ENCODE peak calls at places on chromosomes 1 and 21, in seven cellular contexts. One of them, this sample, is unnamed.
A peak's percentile ranks its signal among the peaks of the same experiment; 100 is the strongest.

GRCh38 chr1:147824776-147825175 is 64.4 kb upstream of the GJA5 start:
- DNase-seq in uterus: no peak
- DNase-seq in fibroblast of mammary gland: no peak
- DNase-seq in tibial artery: no peak
- DNase-seq in heart left ventricle: no peak
- DNase-seq in heart right ventricle: no peak
- DNase-seq in brain microvascular endothelial cell: no peak
- DNase-seq in this sample: no peak

GRCh38 chr1:226223786-226224244 is 351 bp downstream of the MIXL1 start:
- DNase-seq in uterus: no peak
- DNase-seq in fibroblast of mammary gland: no peak
- DNase-seq in tibial artery: no peak
- DNase-seq in heart left ventricle: no peak
- DNase-seq in heart right ventricle: no peak
- DNase-seq in brain microvascular endothelial cell: no peak
- DNase-seq in this sample: no peak

GRCh38 chr1:43373034-43373940 is 5.5 kb upstream of the ELOVL1 start:
- DNase-seq in uterus: no peak
- DNase-seq in fibroblast of mammary gland: peak; percentile 90
- DNase-seq in tibial artery: no peak
- DNase-seq in heart left ventricle: no peak
- DNase-seq in heart right ventricle: no peak
- DNase-seq in brain microvascular endothelial cell: peak; percentile 63
- DNase-seq in this sample: no peak

GRCh38 chr1:154730251-154730650 is 122.3 kb upstream of the ADAR start:
- DNase-seq in uterus: no peak
- DNase-seq in fibroblast of mammary gland: peak; percentile 21
- DNase-seq in tibial artery: no peak
- DNase-seq in heart left ventricle: no peak
- DNase-seq in heart right ventricle: peak; percentile 70
- DNase-seq in brain microvascular endothelial cell: peak; percentile 72
- DNase-seq in this sample: peak; percentile 87

GRCh38 chr1:224495861-224496260 is 61.3 kb upstream of the WDR26 start:
- DNase-seq in uterus: no peak
- DNase-seq in fibroblast of mammary gland: no peak
- DNase-seq in tibial artery: no peak
- DNase-seq in heart left ventricle: no peak
- DNase-seq in heart right ventricle: no peak
- DNase-seq in brain microvascular endothelial cell: no peak
- DNase-seq in this sample: no peak

GRCh38 chr1:41726899-41727748 is 191.6 kb downstream of the HIVEP3 start:
- DNase-seq in uterus: no peak
- DNase-seq in fibroblast of mammary gland: no peak
- DNase-seq in tibial artery: peak; percentile 81
- DNase-seq in heart left ventricle: peak; percentile 76
- DNase-seq in heart right ventricle: peak; percentile 71
- DNase-seq in brain microvascular endothelial cell: no peak
- DNase-seq in this sample: no peak

GRCh38 chr1:201223852-201224670 is 33.4 kb downstream of the IGFN1 start:
- DNase-seq in uterus: no peak
- DNase-seq in fibroblast of mammary gland: no peak
- DNase-seq in tibial artery: no peak
- DNase-seq in heart left ventricle: no peak
- DNase-seq in heart right ventricle: no peak
- DNase-seq in brain microvascular endothelial cell: no peak
- DNase-seq in this sample: no peak

GRCh38 chr1:216778763-216779162 is 55.5 kb upstream of the ESRRG start:
- DNase-seq in uterus: no peak
- DNase-seq in fibroblast of mammary gland: no peak
- DNase-seq in tibial artery: no peak
- DNase-seq in heart left ventricle: no peak
- DNase-seq in heart right ventricle: no peak
- DNase-seq in brain microvascular endothelial cell: no peak
- DNase-seq in this sample: no peak

GRCh38 chr1:7587726-7588456 is 183.2 kb upstream of the VAMP3 start:
- DNase-seq in uterus: no peak
- DNase-seq in fibroblast of mammary gland: no peak
- DNase-seq in tibial artery: peak; percentile 41
- DNase-seq in heart left ventricle: no peak
- DNase-seq in heart right ventricle: no peak
- DNase-seq in brain microvascular endothelial cell: no peak
- DNase-seq in this sample: no peak

GRCh38 chr1:3869751-3870301 is 12.6 kb downstream of the DFFB start:
- DNase-seq in uterus: no peak
- DNase-seq in fibroblast of mammary gland: no peak
- DNase-seq in tibial artery: no peak
- DNase-seq in heart left ventricle: no peak
- DNase-seq in heart right ventricle: no peak
- DNase-seq in brain microvascular endothelial cell: peak; percentile 70
- DNase-seq in this sample: no peak

GRCh38 chr1:35725591-35725990 is 6.9 kb upstream of the C1orf216 start:
- DNase-seq in uterus: no peak
- DNase-seq in fibroblast of mammary gland: peak; percentile 32
- DNase-seq in tibial artery: no peak
- DNase-seq in heart left ventricle: no peak
- DNase-seq in heart right ventricle: no peak
- DNase-seq in brain microvascular endothelial cell: no peak
- DNase-seq in this sample: no peak

GRCh38 chr1:219176168-219176567 is 2.5 kb downstream of the LYPLAL1 start:
- DNase-seq in uterus: no peak
- DNase-seq in fibroblast of mammary gland: no peak
- DNase-seq in tibial artery: no peak
- DNase-seq in heart left ventricle: no peak
- DNase-seq in heart right ventricle: no peak
- DNase-seq in brain microvascular endothelial cell: no peak
- DNase-seq in this sample: no peak

GRCh38 chr1:46187106-46187869 is 10.9 kb downstream of the POMGNT1 start:
- DNase-seq in uterus: no peak
- DNase-seq in fibroblast of mammary gland: no peak
- DNase-seq in tibial artery: no peak
- DNase-seq in heart left ventricle: no peak
- DNase-seq in heart right ventricle: no peak
- DNase-seq in brain microvascular endothelial cell: no peak
- DNase-seq in this sample: no peak

GRCh38 chr1:110648405-110648804 is 26.3 kb downstream of the KCNA3 start:
- DNase-seq in uterus: no peak
- DNase-seq in fibroblast of mammary gland: no peak
- DNase-seq in tibial artery: no peak
- DNase-seq in heart left ventricle: no peak
- DNase-seq in heart right ventricle: no peak
- DNase-seq in brain microvascular endothelial cell: no peak
- DNase-seq in this sample: no peak

GRCh38 chr1:246221390-246222240 is 285.5 kb downstream of the SMYD3 start:
- DNase-seq in uterus: no peak
- DNase-seq in fibroblast of mammary gland: no peak
- DNase-seq in tibial artery: no peak
- DNase-seq in heart left ventricle: no peak
- DNase-seq in heart right ventricle: no peak
- DNase-seq in brain microvascular endothelial cell: no peak
- DNase-seq in this sample: no peak

GRCh38 chr1:7470904-7471638 is 300.0 kb upstream of the VAMP3 start:
- DNase-seq in uterus: peak; percentile 66
- DNase-seq in fibroblast of mammary gland: peak; percentile 99
- DNase-seq in tibial artery: peak; percentile 96
- DNase-seq in heart left ventricle: peak; percentile 53
- DNase-seq in heart right ventricle: peak; percentile 46
- DNase-seq in brain microvascular endothelial cell: peak; percentile 98
- DNase-seq in this sample: peak; percentile 97

GRCh38 chr1:182388392-182389134 is 3.0 kb downstream of the GLUL start:
- DNase-seq in uterus: no peak
- DNase-seq in fibroblast of mammary gland: no peak
- DNase-seq in tibial artery: no peak
- DNase-seq in heart left ventricle: no peak
- DNase-seq in heart right ventricle: no peak
- DNase-seq in brain microvascular endothelial cell: no peak
- DNase-seq in this sample: no peak

GRCh38 chr1:182385885-182386853 is 5.4 kb downstream of the GLUL start:
- DNase-seq in uterus: no peak
- DNase-seq in fibroblast of mammary gland: no peak
- DNase-seq in tibial artery: no peak
- DNase-seq in heart left ventricle: no peak
- DNase-seq in heart right ventricle: peak; percentile 21
- DNase-seq in brain microvascular endothelial cell: no peak
- DNase-seq in this sample: no peak

GRCh38 chr1:182384387-182384960 is 7.1 kb downstream of the GLUL start:
- DNase-seq in uterus: no peak
- DNase-seq in fibroblast of mammary gland: no peak
- DNase-seq in tibial artery: no peak
- DNase-seq in heart left ventricle: no peak
- DNase-seq in heart right ventricle: no peak
- DNase-seq in brain microvascular endothelial cell: no peak
- DNase-seq in this sample: no peak

GRCh38 chr1:182387566-182387965 is 4.0 kb downstream of the GLUL start:
- DNase-seq in uterus: no peak
- DNase-seq in fibroblast of mammary gland: no peak
- DNase-seq in tibial artery: no peak
- DNase-seq in heart left ventricle: no peak
- DNase-seq in heart right ventricle: no peak
- DNase-seq in brain microvascular endothelial cell: no peak
- DNase-seq in this sample: no peak

DNA sequence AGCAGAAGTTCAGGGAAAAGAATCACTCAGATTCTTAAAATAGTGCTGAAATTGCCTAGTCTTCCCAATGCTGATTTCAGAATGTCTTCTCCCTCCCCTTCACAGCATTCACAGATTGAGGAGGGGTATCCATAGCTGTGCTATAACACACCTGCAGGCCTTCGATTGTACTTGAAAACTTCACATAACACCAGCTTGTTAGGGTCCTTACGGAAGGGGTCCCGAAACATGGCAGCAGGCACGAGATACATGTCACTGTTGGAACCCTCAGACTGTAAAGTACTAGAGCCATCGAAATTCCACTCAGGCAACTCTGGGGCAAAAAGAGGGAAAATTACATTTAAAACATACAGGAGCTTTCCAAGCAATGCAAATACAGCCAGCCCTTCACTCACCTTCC is 4.6 kb downstream of the GLUL start:
- DNase-seq in uterus: no peak
- DNase-seq in fibroblast of mammary gland: no peak
- DNase-seq in tibial artery: no peak
- DNase-seq in heart left ventricle: no peak
- DNase-seq in heart right ventricle: no peak
- DNase-seq in brain microvascular endothelial cell: no peak
- DNase-seq in this sample: no peak
- H3K4me3 ChIP-seq in uterus: no peak overlapping the region
- H3K4me3 ChIP-seq in fibroblast of mammary gland: no peak overlapping the region
- H3K4me3 ChIP-seq in tibial artery: no peak overlapping the region
- H3K4me3 ChIP-seq in heart left ventricle: peak overlapping the region; percentile 11
- H3K4me3 ChIP-seq in heart right ventricle: no peak overlapping the region
- H3K4me3 ChIP-seq in brain microvascular endothelial cell: no peak overlapping the region
- H3K4me3 ChIP-seq in this sample: no peak overlapping the region

GRCh38 chr1:108314815-108315214 is 70.9 kb upstream of the NBPF4 start:
- DNase-seq in uterus: no peak
- DNase-seq in fibroblast of mammary gland: no peak
- DNase-seq in tibial artery: no peak
- DNase-seq in heart left ventricle: no peak
- DNase-seq in heart right ventricle: no peak
- DNase-seq in brain microvascular endothelial cell: no peak
- DNase-seq in this sample: no peak

GRCh38 chr1:108320851-108321250 is 77.0 kb upstream of the NBPF4 start:
- DNase-seq in uterus: no peak
- DNase-seq in fibroblast of mammary gland: no peak
- DNase-seq in tibial artery: no peak
- DNase-seq in heart left ventricle: no peak
- DNase-seq in heart right ventricle: no peak
- DNase-seq in brain microvascular endothelial cell: no peak
- DNase-seq in this sample: no peak

GRCh38 chr1:108316545-108316944 is 72.7 kb upstream of the NBPF4 start:
- DNase-seq in uterus: no peak
- DNase-seq in fibroblast of mammary gland: peak; percentile 15
- DNase-seq in tibial artery: no peak
- DNase-seq in heart left ventricle: no peak
- DNase-seq in heart right ventricle: no peak
- DNase-seq in brain microvascular endothelial cell: no peak
- DNase-seq in this sample: no peak
- TF ChIP-seq CTCF in uterus: no peak
- TF ChIP-seq CTCF in fibroblast of mammary gland: peak; percentile 32
- TF ChIP-seq CTCF in tibial artery: no peak
- TF ChIP-seq CTCF in heart left ventricle: no peak
- TF ChIP-seq CTCF in heart right ventricle: peak; percentile 7
- TF ChIP-seq CTCF in brain microvascular endothelial cell: peak; percentile 46
- TF ChIP-seq CTCF in this sample: peak; percentile 30

DNA sequence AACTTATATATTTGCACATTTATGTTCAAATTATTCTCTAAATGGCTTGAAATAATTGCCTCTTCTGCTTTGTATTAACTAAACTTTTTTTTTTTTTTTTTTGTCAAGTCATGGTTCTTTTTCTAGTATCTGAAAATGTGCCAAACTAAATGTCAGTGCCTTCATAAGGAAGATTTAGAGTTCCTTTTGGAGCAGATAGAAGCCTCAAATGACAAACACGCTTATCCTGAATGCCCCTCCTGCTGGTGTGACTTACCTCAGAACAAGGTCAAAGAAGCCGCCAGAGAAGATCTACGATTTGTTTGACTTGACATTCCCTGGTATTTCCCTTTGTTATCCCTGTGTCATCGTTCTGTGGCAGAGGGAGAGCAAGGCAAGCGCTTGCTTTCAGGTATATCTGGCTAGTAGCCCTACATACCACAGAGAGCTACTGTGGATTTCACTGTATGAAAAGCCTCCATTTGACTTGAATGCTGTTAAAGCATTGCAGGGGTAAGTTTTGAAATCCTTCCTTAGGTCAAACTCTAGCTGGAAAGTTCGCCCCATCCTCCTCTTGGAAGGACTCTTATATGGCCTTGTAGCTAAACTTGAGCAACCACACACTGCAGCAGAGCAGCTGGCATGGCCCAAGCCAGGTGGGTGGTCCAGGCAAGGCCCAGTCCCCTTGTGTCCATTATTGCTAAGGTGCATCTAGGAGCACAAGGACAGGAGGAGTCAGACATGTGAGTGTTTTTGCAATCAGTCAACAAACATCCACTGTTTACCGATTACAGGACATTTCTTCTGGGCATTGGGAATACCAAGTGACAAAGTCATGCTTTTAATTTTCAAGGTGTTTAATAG is 285.4 kb upstream of the USP25 start:
- DNase-seq in uterus: no peak
- DNase-seq in fibroblast of mammary gland: peak; percentile 15
- DNase-seq in tibial artery: no peak
- DNase-seq in heart left ventricle: no peak
- DNase-seq in heart right ventricle: no peak
- DNase-seq in brain microvascular endothelial cell: no peak
- DNase-seq in this sample: no peak
- H3K4me3 ChIP-seq in uterus: no peak overlapping the region
- H3K4me3 ChIP-seq in fibroblast of mammary gland: no peak overlapping the region
- H3K4me3 ChIP-seq in tibial artery: no peak overlapping the region
- H3K4me3 ChIP-seq in heart left ventricle: no peak overlapping the region
- H3K4me3 ChIP-seq in heart right ventricle: no peak overlapping the region
- H3K4me3 ChIP-seq in brain microvascular endothelial cell: no peak overlapping the region
- H3K4me3 ChIP-seq in this sample: no peak overlapping the region

DNA sequence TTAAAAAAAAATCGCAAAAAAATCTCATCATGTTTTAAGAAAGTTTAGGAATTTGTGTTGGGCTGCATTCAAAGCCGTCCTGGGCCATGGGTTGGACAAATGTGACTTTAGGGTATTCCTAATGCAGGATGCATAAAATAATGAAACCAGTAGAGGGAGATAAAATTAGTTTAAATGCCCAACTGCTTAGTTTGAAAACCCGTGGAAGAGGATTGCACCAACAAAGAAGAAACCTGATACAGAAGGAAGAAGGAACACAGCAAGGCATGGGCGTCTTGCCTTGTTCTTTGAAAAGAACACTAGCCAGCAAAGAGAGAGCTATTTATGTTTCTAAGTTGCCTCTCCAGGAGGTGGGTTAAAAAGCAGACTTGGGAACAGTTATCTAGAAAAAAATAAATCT is 37.9 kb downstream of the WDR3 start:
- DNase-seq in uterus: no peak
- DNase-seq in fibroblast of mammary gland: peak; percentile 61
- DNase-seq in tibial artery: no peak
- DNase-seq in heart left ventricle: no peak
- DNase-seq in heart right ventricle: no peak
- DNase-seq in brain microvascular endothelial cell: peak; percentile 22
- DNase-seq in this sample: no peak
- TF ChIP-seq CTCF in uterus: no peak
- TF ChIP-seq CTCF in fibroblast of mammary gland: peak; percentile 39
- TF ChIP-seq CTCF in tibial artery: no peak
- TF ChIP-seq CTCF in heart left ventricle: no peak
- TF ChIP-seq CTCF in heart right ventricle: no peak
- TF ChIP-seq CTCF in brain microvascular endothelial cell: peak; percentile 42
- TF ChIP-seq CTCF in this sample: no peak